ENCODE peak calls at places on chromosome 2, in six cellular contexts. I, R, T, M, D and U are unnamed samples.

GRCh38 chr2:218406209-218406948 is 6.7 kb downstream of the CTDSP1 start:
- DNase-seq in I (peak), R (peak), T (peak), M (peak), D (peak), U (peak)

GRCh38 chr2:154375625-154376020 is 322.9 kb upstream of the KCNJ3 start:
- DNase-seq in I (no peak), R (no peak), T (peak), M (no peak), D (peak), U (no peak)

GRCh38 chr2:183034806-183035205 is 3.5 kb downstream of the NCKAP1 start:
- DNase-seq in I (peak), R (no peak), T (no peak), M (no peak), D (no peak), U (no peak)

GRCh38 chr2:130376433-130377293 is 20.8 kb downstream of the PTPN18 start:
- DNase-seq in I (no peak), R (no peak), T (peak), M (no peak), D (no peak), U (no peak)

GRCh38 chr2:191922736-191923651 is 76.1 kb upstream of the CAVIN2 start:
- DNase-seq in I (no peak), R (no peak), T (no peak), M (no peak), D (no peak), U (no peak)

GRCh38 chr2:231902598-231902997 is 23.6 kb downstream of the NPPC start:
- DNase-seq in I (no peak), R (no peak), T (no peak), M (no peak), D (no peak), U (no peak)

GRCh38 chr2:132815522-132815921 is 145.5 kb upstream of the LYPD1 start:
- DNase-seq in I (peak), R (no peak), T (no peak), M (no peak), D (no peak), U (no peak)

GRCh38 chr2:57701391-57701791 is 345.2 kb upstream of the VRK2 start:
- DNase-seq in I (peak), R (no peak), T (no peak), M (no peak), D (no peak), U (no peak)

GRCh38 chr2:38432827-38433606 is 55.9 kb upstream of the ATL2 start:
- DNase-seq in I (no peak), R (no peak), T (no peak), M (no peak), D (peak), U (no peak)

GRCh38 chr2:170113168-170113567 is 64.8 kb upstream of the MYO3B start:
- DNase-seq in I (no peak), R (no peak), T (no peak), M (no peak), D (peak), U (no peak)

GRCh38 chr2:220847587-220847986 is 724.5 kb downstream of the EPHA4 start:
- DNase-seq in I (peak), R (no peak), T (no peak), M (no peak), D (no peak), U (no peak)

GRCh38 chr2:191665286-191665685 is 12.7 kb upstream of the NABP1 start:
- DNase-seq in I (peak), R (no peak), T (no peak), M (no peak), D (no peak), U (no peak)

GRCh38 chr2:225113356-225114015 is 71.2 kb upstream of the DOCK10 start:
- DNase-seq in I (no peak), R (no peak), T (no peak), M (no peak), D (no peak), U (no peak)

GRCh38 chr2:111028720-111029119 is 92.0 kb upstream of the BCL2L11 start:
- DNase-seq in I (no peak), R (no peak), T (peak), M (peak), D (peak), U (no peak)

GRCh38 chr2:238242731-238243495 is 3.1 kb upstream of the HES6 start:
- DNase-seq in I (no peak), R (no peak), T (no peak), M (no peak), D (peak), U (no peak)

GRCh38 chr2:229296561-229296960 is 25.5 kb upstream of the PID1 start:
- DNase-seq in I (no peak), R (no peak), T (no peak), M (no peak), D (no peak), U (no peak)

GRCh38 chr2:176496756-176497155 is 227.5 kb downstream of the MTX2 start:
- DNase-seq in I (no peak), R (no peak), T (no peak), M (no peak), D (no peak), U (no peak)

GRCh38 chr2:191304939-191305875 is 60.0 kb downstream of the MYO1B start:
- DNase-seq in I (peak), R (no peak), T (no peak), M (no peak), D (peak), U (no peak)

GRCh38 chr2:73832905-73833304 is 4.1 kb downstream of the STAMBP start:
- DNase-seq in I (no peak), R (no peak), T (peak), M (no peak), D (no peak), U (no peak)

GRCh38 chr2:16330571-16331351 is 334.9 kb downstream of the CYRIA start:
- DNase-seq in I (no peak), R (no peak), T (no peak), M (no peak), D (no peak), U (no peak)

GRCh38 chr2:171923206-171923605 is 945 bp downstream of the HAT1 start:
- DNase-seq in I (peak), R (no peak), T (peak), M (no peak), D (peak), U (no peak)

GRCh38 chr2:159010340-159010739 is 41.9 kb downstream of the TANC1 start:
- DNase-seq in I (peak), R (no peak), T (no peak), M (no peak), D (no peak), U (no peak)

GRCh38 chr2:42132066-42132965 is 36.8 kb upstream of the EML4 start:
- DNase-seq in I (peak), R (no peak), T (no peak), M (no peak), D (no peak), U (no peak)

GRCh38 chr2:176911-177310 is 86.9 kb downstream of the SH3YL1 start:
- DNase-seq in I (no peak), R (no peak), T (no peak), M (no peak), D (no peak), U (no peak)